ENCODE peak calls at places on chromosome 7, in four cellular contexts. B, H, R and C are unnamed samples.

GRCh38 chr7:46003896-46004875 is 83.1 kb upstream of the IGFBP3 start:
- DNase-seq in B (no peak), R (no peak), H (no peak), C (peak)

GRCh38 chr7:16646427-16647081 is 573 bp downstream of the BZW2 start:
- DNase-seq in R (peak), H (peak), B (no peak), C (peak)

GRCh38 chr7:117283371-117283770 is 39.5 kb downstream of the WNT2 start:
- DNase-seq in B (no peak), R (no peak), H (no peak), C (peak)

GRCh38 chr7:18495412-18496335 is at the start of gene HDAC9:
- DNase-seq in B (no peak), R (peak), H (peak), C (peak)

GRCh38 chr7:100088621-100089457 is at the start of gene COPS6:
- DNase-seq in H (peak), B (peak), R (peak), C (peak)

GRCh38 chr7:74272305-74273038 is 16.7 kb upstream of the CLIP2 start:
- DNase-seq in H (no peak), B (no peak), R (peak), C (peak)

GRCh38 chr7:96085953-96086352 is 235.9 kb downstream of the SLC25A13 start:
- DNase-seq in B (no peak), H (no peak), R (no peak), C (no peak)

GRCh38 chr7:74479961-74480829 is 26.5 kb downstream of the GTF2IRD1 start:
- DNase-seq in B (no peak), H (peak), R (no peak), C (peak)

GRCh38 chr7:136333636-136334035 is 356.5 kb upstream of the MTPN start:
- DNase-seq in B (no peak), H (no peak), R (no peak), C (no peak)

GRCh38 chr7:33287738-33288137 is 158.4 kb downstream of the BBS9 start:
- DNase-seq in B (no peak), R (no peak), H (no peak), C (no peak)

GRCh38 chr7:128697301-128697905 is 25.3 kb downstream of the GARIN1A start:
- DNase-seq in R (peak), B (no peak), H (peak), C (peak)

GRCh38 chr7:137342751-137343482 is 616 bp downstream of the PTN start:
- DNase-seq in H (peak), B (no peak), R (no peak), C (peak)

GRCh38 chr7:131010714-131011436 is 276.9 kb upstream of the KLF14 start:
- DNase-seq in B (no peak), H (no peak), R (peak), C (peak)

GRCh38 chr7:77246031-77246430 is 46.4 kb upstream of the FGL2 start:
- DNase-seq in B (no peak), R (no peak), H (peak), C (no peak)

GRCh38 chr7:82506702-82507101 is 63.1 kb upstream of the CACNA2D1 start:
- DNase-seq in R (no peak), H (no peak), B (no peak), C (no peak)

GRCh38 chr7:5625938-5626337 is 155.5 kb downstream of the RNF216 start:
- DNase-seq in B (no peak), R (no peak), H (peak), C (peak)

GRCh38 chr7:108492742-108493141 is 33.2 kb downstream of the PNPLA8 start:
- DNase-seq in R (no peak), B (no peak), H (no peak), C (no peak)

GRCh38 chr7:37284805-37285211 is 163.9 kb downstream of the ELMO1 start:
- DNase-seq in B (peak), R (peak), H (peak), C (no peak)

GRCh38 chr7:143416565-143417149 is 8.0 kb upstream of the EPHA1 start:
- DNase-seq in H (peak), B (peak), R (peak), C (peak)

GRCh38 chr7:68807681-68808080 is 790.6 kb upstream of the AUTS2 start:
- DNase-seq in B (no peak), H (no peak), R (no peak), C (no peak)

GRCh38 chr7:71484381-71484780 is 352.4 kb downstream of the GALNT17 start:
- DNase-seq in R (no peak), B (no peak), H (no peak), C (no peak)

GRCh38 chr7:28106316-28106957 is 74.2 kb downstream of the JAZF1 start:
- DNase-seq in B (no peak), H (peak), R (no peak), C (peak)

GRCh38 chr7:134534633-134535032 is 7.3 kb downstream of the AKR1B10 start:
- DNase-seq in R (no peak), B (no peak), H (no peak), C (no peak)

GRCh38 chr7:139825666-139826290 is 3.3 kb upstream of the TBXAS1 start:
- DNase-seq in H (no peak), R (no peak), B (no peak), C (peak)

GRCh38 chr7:4129481-4130122 is 552.5 kb upstream of the FOXK1 start:
- DNase-seq in H (no peak), B (no peak), R (no peak), C (no peak)

GRCh38 chr7:66150471-66150870 is 35.8 kb downstream of the CRCP start:
- DNase-seq in R (no peak), H (no peak), B (no peak), C (peak)

GRCh38 chr7:47480576-47481538 is 101.1 kb downstream of the TNS3 start:
- DNase-seq in B (no peak), H (no peak), R (peak), C (no peak)

GRCh38 chr7:70630647-70631457 is 501.1 kb upstream of the GALNT17 start:
- DNase-seq in H (no peak), R (no peak), B (no peak), C (no peak)

GRCh38 chr7:155998328-155998691 is 186.0 kb upstream of the SHH start:
- DNase-seq in B (no peak), R (no peak), H (no peak), C (no peak)